ENCODE peak calls at places on chromosome 2, in four cellular contexts. L is left cardiac atrium, Z is T-helper 1 cell, N is fibroblast of the conjunctiva. V is an unnamed sample.

GRCh38 chr2:80246449-80247025 is 58.0 kb downstream of the LRRTM1 start:
- DNase-seq in L (no peak), Z (no peak), N (no peak), V (no peak)

GRCh38 chr2:113133696-113134558 is 6.5 kb downstream of the IL1RN start:
- DNase-seq in L (no peak), Z (no peak), N (no peak), V (no peak)

GRCh38 chr2:239588451-239589269 is 187.8 kb upstream of the HDAC4 start:
- DNase-seq in L (peak), Z (no peak), N (no peak), V (no peak)

GRCh38 chr2:112665113-112665780 is 19.5 kb downstream of the SLC20A1 start:
- DNase-seq in L (no peak), Z (no peak), N (no peak), V (no peak)

GRCh38 chr2:19577668-19578067 is 219.2 kb upstream of the OSR1 start:
- DNase-seq in L (no peak), Z (no peak), N (no peak), V (no peak)

GRCh38 chr2:23859983-23860382 is 66.9 kb downstream of the ATAD2B start:
- DNase-seq in L (no peak), Z (no peak), N (no peak), V (no peak)

GRCh38 chr2:237258146-237258545 is 155.8 kb downstream of the COL6A3 start:
- DNase-seq in L (no peak), Z (no peak), N (no peak), V (no peak)

GRCh38 chr2:226794751-226795171 is 4.9 kb downstream of the IRS1 start:
- DNase-seq in L (peak), Z (no peak), N (peak), V (peak)

GRCh38 chr2:163731735-163732134 is 4.1 kb downstream of the FIGN start:
- DNase-seq in L (no peak), Z (no peak), N (no peak), V (no peak)

GRCh38 chr2:10647451-10647850 is 42.3 kb downstream of the NOL10 start:
- DNase-seq in L (no peak), Z (no peak), N (no peak), V (no peak)

GRCh38 chr2:240871071-240871958 is 2.7 kb downstream of the AGXT start:
- DNase-seq in L (no peak), Z (no peak), N (no peak), V (no peak)

GRCh38 chr2:140311905-140312304 is 1531.7 kb upstream of the NXPH2 start:
- DNase-seq in L (no peak), Z (no peak), N (no peak), V (no peak)

V was measured in smooth muscle cell of the brain vasculature.